ENCODE peak calls at places on chromosomes 11 and 22, in four cellular contexts. D, W, Q and L are unnamed samples.
A peak's percentile ranks its signal among the peaks of the same experiment; 100 is the strongest.

GRCh38 chr11:67452141-67452952 is at the start of gene GPR152:
- DNase-seq in Q (no peak), D (no peak), W (no peak), L (no peak)

GRCh38 chr11:869399-870126 is 26.9 kb downstream of the TSPAN4 start:
- DNase-seq in Q (no peak), D (no peak), W (no peak), L (no peak)

GRCh38 chr11:24880962-24881361 is 384.1 kb downstream of the LUZP2 start:
- DNase-seq in W (no peak), D (no peak), Q (no peak), L (no peak)

GRCh38 chr11:47152953-47153950 is 23.4 kb downstream of the ARFGAP2 start:
- DNase-seq in Q (peak; percentile 82), D (peak; percentile 89), W (peak; percentile 79), L (peak; percentile 46)

GRCh38 chr11:32422545-32422944 is 12.8 kb downstream of the WT1 start:
- DNase-seq in D (no peak), Q (no peak), W (no peak), L (no peak)

GRCh38 chr22:37472418-37473006 is 13.7 kb downstream of the MFNG start:
- DNase-seq in W (no peak), Q (peak; percentile 38), D (no peak), L (no peak)

GRCh38 chr11:129610545-129610944 is 205.1 kb upstream of the TMEM45B start:
- DNase-seq in D (no peak), Q (no peak), W (no peak), L (no peak)

GRCh38 chr11:15748673-15749190 is 607.6 kb downstream of the SOX6 start:
- DNase-seq in D (no peak), Q (no peak), W (no peak), L (no peak)

GRCh38 chr11:1297011-1297575 is 12.3 kb downstream of the TOLLIP start:
- DNase-seq in D (no peak), Q (no peak), W (no peak), L (peak; percentile 6)

GRCh38 chr11:67356867-67357561 is 3.7 kb upstream of the POLD4 start:
- DNase-seq in W (peak; percentile 73), Q (peak; percentile 79), D (peak; percentile 84), L (peak; percentile 41)

GRCh38 chr11:26753738-26754504 is 32.1 kb upstream of the SLC5A12 start:
- DNase-seq in D (peak; percentile 75), W (no peak), Q (peak; percentile 84), L (no peak)

GRCh38 chr11:108278546-108278945 is 55.7 kb downstream of the ATM start:
- DNase-seq in Q (peak; percentile 1), D (no peak), W (no peak), L (no peak)

GRCh38 chr11:110113507-110113906 is 20.3 kb downstream of the ZC3H12C start:
- DNase-seq in Q (no peak), D (no peak), W (no peak), L (no peak)

GRCh38 chr22:46513908-46514550 is 23.4 kb downstream of the CELSR1 start:
- DNase-seq in D (no peak), Q (no peak), W (no peak), L (no peak)

GRCh38 chr11:70364198-70364597 is 34.1 kb upstream of the CTTN start:
- DNase-seq in Q (no peak), D (no peak), W (no peak), L (no peak)

GRCh38 chr11:120547871-120548681 is 36.5 kb downstream of the GRIK4 start:
- DNase-seq in D (peak; percentile 87), W (peak; percentile 83), Q (peak; percentile 94), L (no peak)

GRCh38 chr22:49571326-49571725 is 256.3 kb downstream of the BRD1 start:
- DNase-seq in Q (no peak), D (peak; percentile 22), W (no peak), L (no peak)

GRCh38 chr11:7576671-7577225 is 62.9 kb downstream of the PPFIBP2 start:
- DNase-seq in D (peak; percentile 75), W (no peak), Q (peak; percentile 56), L (no peak)

DNA sequence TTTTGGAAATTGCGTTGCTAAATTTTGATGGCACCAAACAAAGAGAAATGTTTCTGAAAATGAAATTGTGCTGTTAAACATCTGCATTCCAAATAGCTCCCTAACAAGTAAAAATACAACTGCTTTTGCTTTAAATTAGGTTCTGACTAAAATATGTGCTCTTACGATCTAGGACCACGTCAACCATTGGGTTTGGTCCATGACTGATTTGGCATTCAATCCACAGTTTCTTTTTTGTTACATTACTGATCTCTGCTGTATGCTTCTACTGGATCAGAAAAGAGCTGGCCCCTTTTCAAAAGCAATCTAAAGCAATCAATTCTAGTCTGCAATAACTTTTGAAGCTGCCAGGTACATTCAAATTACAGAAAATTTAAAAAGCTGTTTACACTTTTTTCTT is 1047.0 kb upstream of the CCDC90B start:
- DNase-seq in Q (peak; percentile 51), W (no peak), D (no peak), L (no peak)
- TF ChIP-seq CTCF in Q (no peak), W (no peak), D (no peak), L (no peak)

DNA sequence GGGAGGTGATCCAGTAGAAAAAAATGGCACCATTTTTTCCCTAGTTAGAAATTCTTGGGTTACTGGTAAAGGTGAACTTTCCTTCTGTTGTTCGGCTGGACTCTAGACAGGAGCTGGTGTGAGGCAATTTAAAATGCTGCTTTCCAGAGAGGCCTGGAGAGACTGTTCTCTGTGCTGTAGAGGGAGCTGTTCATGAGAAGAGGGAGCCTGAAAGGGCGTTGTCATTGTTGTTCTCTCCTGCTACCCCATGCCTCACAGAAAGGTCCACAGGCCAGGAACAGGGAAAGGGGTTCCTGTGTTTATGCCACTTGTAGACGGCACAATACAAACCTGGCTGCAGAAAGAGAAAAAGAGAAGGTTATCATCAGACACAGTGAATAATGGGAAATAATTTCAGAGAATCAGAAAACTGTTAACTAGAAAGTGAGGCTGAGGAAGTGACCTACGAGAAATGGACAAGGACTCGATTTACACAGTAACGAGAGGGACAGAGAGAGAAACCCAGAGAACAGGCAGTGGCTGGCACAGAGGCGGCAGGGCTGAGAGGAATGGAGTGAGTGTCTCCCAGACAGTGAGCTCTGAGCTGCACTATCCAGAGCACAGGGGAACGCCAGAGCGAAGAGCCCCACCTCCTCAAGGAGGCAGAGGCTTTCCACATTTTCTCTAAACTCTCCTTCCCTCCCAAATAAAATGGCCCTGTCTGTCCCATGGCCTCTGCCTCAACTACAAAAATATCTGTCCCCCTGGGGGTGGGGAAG is 109.2 kb downstream of the RRM1 start:
- DNase-seq in W (no peak), D (no peak), Q (no peak), L (no peak)
- TF ChIP-seq CTCF in W (no peak), D (no peak), Q (no peak), L (no peak)

DNA sequence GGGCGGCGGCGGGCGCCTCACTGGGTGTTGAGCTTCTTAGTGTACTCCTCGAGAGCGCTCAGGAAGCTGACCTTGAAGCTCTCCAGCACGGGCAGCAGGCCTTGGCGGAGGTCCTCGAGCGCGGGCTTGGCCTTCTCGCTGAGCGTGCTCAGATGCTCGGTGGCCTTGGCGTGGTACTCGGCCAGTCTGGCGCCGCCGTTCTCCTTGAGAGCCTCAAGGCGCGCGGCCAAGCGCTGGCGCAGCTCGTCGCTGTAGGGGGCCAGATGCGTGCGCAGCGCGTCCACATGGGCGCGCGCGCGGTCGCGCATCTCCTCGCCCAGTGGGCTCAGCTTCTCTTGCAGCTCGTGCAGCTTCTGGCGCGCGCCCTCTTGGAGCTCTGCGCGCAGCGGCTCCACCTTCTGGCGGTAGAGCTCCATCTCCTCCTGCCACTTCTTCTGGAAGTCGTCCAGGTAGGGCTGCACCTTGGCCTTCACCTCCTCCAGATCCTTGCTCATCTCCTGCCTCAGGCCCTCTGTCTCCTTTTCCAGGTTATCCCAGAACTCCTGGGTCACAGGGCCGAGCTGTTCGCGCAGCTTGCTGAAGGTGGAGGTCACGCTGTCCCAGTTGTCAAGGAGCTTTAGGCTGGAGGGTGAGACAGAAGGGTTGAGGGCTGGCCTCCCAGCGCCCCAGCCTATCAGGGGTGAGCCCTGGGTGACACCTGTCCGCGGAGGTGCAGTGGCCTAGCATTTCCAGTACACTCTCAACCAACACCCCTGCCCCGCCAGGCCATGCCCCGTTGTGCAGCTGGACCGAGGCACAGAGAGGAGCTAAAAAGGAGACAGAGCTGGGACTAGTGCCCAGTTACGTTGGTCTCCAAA is 1.4 kb downstream of the APOA1 start:
- DNase-seq in Q (peak; percentile 93), D (peak; percentile 94), W (peak; percentile 82), L (peak; percentile 59)
- TF ChIP-seq CTCF in Q (peak; percentile 64), D (peak; percentile 39), W (no peak), L (no peak)

GRCh38 chr11:72349616-72350218 is 84.6 kb downstream of the CLPB start:
- DNase-seq in D (peak; percentile 67), W (no peak), Q (peak; percentile 51), L (no peak)

GRCh38 chr11:72350752-72351151 is 83.6 kb downstream of the CLPB start:
- DNase-seq in W (no peak), Q (peak; percentile 12), D (no peak), L (no peak)

GRCh38 chr11:72352859-72353551 is 81.3 kb downstream of the CLPB start:
- DNase-seq in W (peak; percentile 49), D (no peak), Q (peak; percentile 70), L (no peak)

GRCh38 chr11:72354356-72355115 is 79.8 kb downstream of the CLPB start:
- DNase-seq in W (no peak), Q (no peak), D (no peak), L (no peak)

GRCh38 chr11:72353861-72354260 is 80.5 kb downstream of the CLPB start:
- DNase-seq in W (no peak), Q (peak; percentile 36), D (no peak), L (no peak)
- TF ChIP-seq CTCF in W (no peak), Q (peak; percentile 29), D (no peak), L (no peak)

DNA sequence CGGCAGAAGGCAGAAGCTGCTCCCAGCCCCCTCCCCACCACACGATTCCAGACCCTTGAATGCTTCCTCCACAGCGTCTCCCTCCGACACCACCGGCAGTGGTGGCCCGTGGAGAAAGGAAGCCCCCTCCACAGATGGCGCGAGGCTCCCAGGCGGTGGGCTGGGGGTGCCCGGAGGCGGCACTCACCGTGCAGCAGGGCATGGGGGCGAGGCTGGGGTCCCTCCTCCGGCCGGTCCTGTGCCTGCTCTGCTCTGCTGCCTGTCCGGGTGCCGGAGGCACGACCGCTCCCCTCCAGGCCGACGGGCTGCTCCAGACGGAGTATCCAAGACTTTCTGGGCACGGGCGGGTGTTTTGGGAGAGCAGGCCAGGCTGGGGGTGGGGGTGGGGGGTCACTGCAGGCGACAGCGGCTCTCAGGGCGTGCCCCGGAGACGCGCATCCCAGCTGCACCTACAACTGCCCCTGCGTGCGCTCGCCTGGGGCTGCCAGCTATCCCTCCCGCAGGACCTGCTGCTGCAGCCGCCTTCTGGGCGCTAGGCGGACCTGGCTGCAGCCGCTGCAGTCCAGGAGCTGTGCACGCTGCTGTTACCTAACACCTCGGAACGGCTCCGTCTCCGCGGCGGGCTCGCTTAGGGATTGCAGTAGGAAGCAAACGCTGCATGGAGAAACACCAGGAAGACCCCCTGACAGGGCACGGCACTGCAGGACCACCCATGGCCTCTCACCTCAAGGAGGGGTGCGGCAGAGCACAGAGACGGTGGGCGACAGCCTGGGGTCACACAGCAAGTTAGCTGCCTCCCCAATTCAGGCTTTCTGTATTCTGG is 15.2 kb downstream of the MRGPRG start:
- DNase-seq in D (peak; percentile 62), Q (no peak), W (no peak), L (no peak)
- TF ChIP-seq CTCF in D (no peak), Q (no peak), W (no peak), L (no peak)

GRCh38 chr22:31228425-31228824 is 16.3 kb downstream of the LIMK2 start:
- DNase-seq in D (no peak), Q (no peak), W (no peak), L (no peak)

GRCh38 chr22:31229402-31230140 is 17.5 kb downstream of the LIMK2 start:
- DNase-seq in W (no peak), Q (peak; percentile 65), D (peak; percentile 84), L (no peak)

GRCh38 chr22:31230155-31230870 is 18.2 kb downstream of the LIMK2 start:
- DNase-seq in Q (peak; percentile 36), D (no peak), W (no peak), L (no peak)

GRCh38 chr22:31233001-31233400 is 20.9 kb downstream of the LIMK2 start:
- DNase-seq in D (no peak), Q (no peak), W (no peak), L (no peak)

GRCh38 chr22:31230871-31231621 is 18.9 kb downstream of the LIMK2 start:
- DNase-seq in W (peak; percentile 51), D (no peak), Q (peak; percentile 61), L (no peak)
- TF ChIP-seq CTCF in W (no peak), D (peak; percentile 63), Q (peak; percentile 70), L (no peak)